ENCODE peak calls at places on chromosomes 5 and 9, in four cellular contexts. O, X, L and E are unnamed samples.

GRCh38 chr9:129887210-129888084 is 52.2 kb downstream of the USP20 start:
- DNase-seq in O (no peak), L (no peak), X (peak), E (no peak)

GRCh38 chr9:27701664-27702063 is 128.4 kb upstream of the C9orf72 start:
- DNase-seq in L (no peak), O (no peak), X (no peak), E (no peak)

GRCh38 chr5:180284161-180284560 is 7.7 kb downstream of the MAPK9 start:
- DNase-seq in O (no peak), L (peak), X (no peak), E (no peak)

GRCh38 chr5:154967419-154968024 is 26.6 kb downstream of the MRPL22 start:
- DNase-seq in O (no peak), X (peak), L (no peak), E (no peak)

GRCh38 chr5:10364186-10364689 is 10.7 kb downstream of the MARCHF6 start:
- DNase-seq in X (no peak), L (no peak), O (no peak), E (no peak)

GRCh38 chr5:78771260-78772240 is 123.0 kb upstream of the LHFPL2 start:
- DNase-seq in L (no peak), O (no peak), X (no peak), E (no peak)

GRCh38 chr9:34171753-34172535 is 6.9 kb upstream of the UBAP1 start:
- DNase-seq in X (no peak), O (no peak), L (no peak), E (no peak)

GRCh38 chr5:8577792-8578191 is 708.8 kb downstream of the MTRR start:
- DNase-seq in X (no peak), L (no peak), O (no peak), E (no peak)

GRCh38 chr5:123365163-123365562 is 58.0 kb downstream of the CEP120 start:
- DNase-seq in X (no peak), L (no peak), O (no peak), E (no peak)